ENCODE peak calls at places on chromosomes 7 and 10, in eight cellular contexts. J is CD8-positive, alpha-beta memory T cell; U is fibroblast of pulmonary artery; L is memory B cell; M is NCI-H1105 treated with DMSO at 0.1 percent for 48 hours; Q is psoas muscle; P is small intestine; T is hepatic stellate cell. A is an unnamed sample.
A peak's percentile ranks its signal among the peaks of the same experiment; 100 is the strongest.

GRCh38 chr10:101012525-101013364 is 13.1 kb downstream of the LZTS2 start:
- DNase-seq in J (peak; percentile 86), Q (peak; percentile 92), L (peak; percentile 53), T (peak; percentile 95), U (peak; percentile 91), P (peak; percentile 88), M (peak; percentile 46), A (peak; percentile 92)

GRCh38 chr10:125011926-125012705 is 70.2 kb downstream of the ZRANB1 start:
- DNase-seq in P (no peak), L (no peak), T (peak; percentile 67), Q (peak; percentile 89), U (no peak), M (no peak), J (no peak), A (no peak)

GRCh38 chr10:29712108-29712507 is 77.3 kb upstream of the SVIL start:
- DNase-seq in L (no peak), U (no peak), J (no peak), T (no peak), M (peak; percentile 75), P (peak; percentile 43), Q (no peak), A (no peak)

GRCh38 chr7:142451817-142452216 is 194.0 kb upstream of the PRSS58 start:
- DNase-seq in Q (no peak), M (no peak), U (no peak), L (no peak), P (peak; percentile 27), J (no peak), T (no peak), A (no peak)

GRCh38 chr7:36794689-36795088 is 70.4 kb upstream of the AOAH start:
- DNase-seq in J (no peak), L (no peak), M (no peak), T (no peak), Q (no peak), P (no peak), U (peak; percentile 16), A (no peak)

GRCh38 chr7:79084423-79084822 is 369.0 kb downstream of the MAGI2 start:
- DNase-seq in P (no peak), Q (no peak), U (no peak), M (no peak), T (peak; percentile 8), J (no peak), L (no peak), A (no peak)

GRCh38 chr7:151683615-151684407 is 164.1 kb upstream of the RHEB start:
- DNase-seq in Q (no peak), M (no peak), U (no peak), P (no peak), L (no peak), J (no peak), T (no peak), A (no peak)

GRCh38 chr10:499991-500390 is 189.5 kb downstream of the DIP2C start:
- DNase-seq in P (no peak), U (no peak), M (no peak), L (no peak), Q (peak; percentile 42), J (no peak), T (no peak), A (no peak)

GRCh38 chr10:49592726-49593563 is 17.2 kb upstream of the SLC18A3 start:
- DNase-seq in L (peak; percentile 65), P (peak; percentile 66), U (peak; percentile 72), Q (no peak), M (peak; percentile 18), J (peak; percentile 68), T (peak; percentile 78), A (peak; percentile 59)

GRCh38 chr10:126684171-126684745 is 13.8 kb upstream of the C10orf90 start:
- DNase-seq in P (no peak), Q (no peak), L (no peak), T (no peak), M (no peak), U (no peak), J (no peak), A (no peak)

GRCh38 chr10:52004342-52004949 is 305.1 kb upstream of the CSTF2T start:
- DNase-seq in L (no peak), P (peak; percentile 30), Q (no peak), U (peak; percentile 72), T (peak; percentile 44), J (no peak), M (no peak), A (no peak)

GRCh38 chr7:30776971-30777370 is 5.8 kb downstream of the MINDY4 start:
- DNase-seq in U (no peak), L (no peak), J (no peak), P (no peak), M (no peak), T (no peak), Q (no peak), A (no peak)

GRCh38 chr10:114057845-114058244 is 14.2 kb downstream of the ADRB1 start:
- DNase-seq in L (no peak), M (no peak), P (no peak), Q (no peak), T (no peak), U (no peak), J (no peak), A (no peak)

GRCh38 chr7:42217053-42217452 is 20.0 kb downstream of the GLI3 start:
- DNase-seq in U (no peak), L (no peak), T (no peak), M (no peak), Q (no peak), P (no peak), J (no peak), A (no peak)

GRCh38 chr7:131369354-131369753 is 41.7 kb downstream of the MKLN1 start:
- DNase-seq in L (no peak), M (no peak), J (no peak), P (no peak), Q (no peak), U (peak; percentile 36), T (no peak), A (no peak)

GRCh38 chr10:91798736-91799579 is 732 bp downstream of the TNKS2 start:
- DNase-seq in M (peak; percentile 37), J (peak; percentile 79), L (no peak), U (peak; percentile 49), P (peak; percentile 50), T (no peak), Q (peak; percentile 76), A (no peak)

GRCh38 chr7:18499407-18500197 is 4.1 kb downstream of the HDAC9 start:
- DNase-seq in Q (peak; percentile 58), M (no peak), L (no peak), U (no peak), P (no peak), J (no peak), T (no peak), A (no peak)

GRCh38 chr7:51019231-51019844 is 236.6 kb upstream of the GRB10 start:
- DNase-seq in Q (no peak), J (no peak), U (peak; percentile 67), T (no peak), P (no peak), L (no peak), M (no peak), A (peak; percentile 11)

GRCh38 chr7:32078824-32079223 is 8.6 kb upstream of the PDE1C start:
- DNase-seq in Q (no peak), T (no peak), L (no peak), M (no peak), J (no peak), P (no peak), U (no peak), A (no peak)

GRCh38 chr7:126185959-126186580 is 1066.7 kb downstream of the GRM8 start:
- DNase-seq in Q (no peak), M (no peak), P (no peak), U (no peak), J (no peak), T (no peak), L (no peak), A (no peak)

GRCh38 chr7:53237344-53237913 is 202.0 kb downstream of the POM121L12 start:
- DNase-seq in L (no peak), Q (no peak), T (no peak), P (no peak), M (no peak), U (no peak), J (no peak), A (no peak)

GRCh38 chr7:108460964-108461363 is 4.7 kb upstream of the NRCAM start:
- DNase-seq in U (no peak), L (no peak), J (no peak), M (no peak), P (no peak), T (no peak), Q (no peak), A (no peak)

GRCh38 chr10:131902211-131902610 is 1.4 kb downstream of the PPP2R2D start:
- DNase-seq in L (no peak), M (no peak), U (no peak), T (no peak), P (no peak), J (no peak), Q (no peak), A (no peak)

GRCh38 chr10:43093423-43094090 is 16.7 kb downstream of the RET start:
- DNase-seq in J (no peak), T (peak; percentile 59), U (no peak), M (no peak), Q (no peak), P (no peak), L (no peak), A (no peak)

GRCh38 chr10:86689146-86689545 is 20.8 kb downstream of the LDB3 start:
- DNase-seq in M (no peak), U (no peak), Q (no peak), T (no peak), P (no peak), J (no peak), L (no peak), A (no peak)

GRCh38 chr7:158416283-158416933 is 171.2 kb downstream of the PTPRN2 start:
- DNase-seq in M (no peak), J (no peak), U (no peak), P (no peak), T (no peak), Q (no peak), L (no peak), A (no peak)

GRCh38 chr7:54796150-54796549 is 37.1 kb upstream of the SEC61G start:
- DNase-seq in M (peak; percentile 67), Q (no peak), P (no peak), U (peak; percentile 21), L (no peak), J (no peak), T (no peak), A (no peak)

GRCh38 chr10:9868499-9868898 is 1149.2 kb upstream of the CELF2 start:
- DNase-seq in J (no peak), P (no peak), U (no peak), L (no peak), M (no peak), Q (no peak), T (no peak), A (no peak)